ENCODE peak calls at places on chromosomes 11 and 22, in five cellular contexts. D, Z, E, K and V are unnamed samples.

GRCh38 chr22:37827056-37827455 is 3.9 kb downstream of the GALR3 start:
- DNase-seq in D (no peak), Z (no peak), E (no peak), K (peak), V (no peak)

GRCh38 chr11:19711911-19712280 is 741 bp upstream of the NAV2 start:
- DNase-seq in D (no peak), Z (no peak), E (no peak), K (peak), V (no peak)

GRCh38 chr11:27497284-27497866 is 9.2 kb downstream of the LIN7C start:
- DNase-seq in D (no peak), Z (no peak), E (no peak), K (peak), V (no peak)

GRCh38 chr11:131906963-131907362 is 536.5 kb downstream of the NTM start:
- DNase-seq in D (no peak), Z (no peak), E (no peak), K (peak), V (no peak)

GRCh38 chr22:48595511-48595905 is 1232.2 kb downstream of the BRD1 start:
- DNase-seq in D (no peak), Z (no peak), E (no peak), K (no peak), V (no peak)

GRCh38 chr11:64537876-64538275 is 53.1 kb upstream of the SLC22A12 start:
- DNase-seq in D (no peak), Z (no peak), E (no peak), K (no peak), V (no peak)

GRCh38 chr11:65279713-65280459 is 18.1 kb downstream of the POLA2 start:
- DNase-seq in D (no peak), Z (peak), E (peak), K (no peak), V (no peak)

GRCh38 chr22:38309614-38310517 is 7.4 kb downstream of the CSNK1E start:
- DNase-seq in D (no peak), Z (peak), E (no peak), K (no peak), V (no peak)

GRCh38 chr22:19292262-19293230 is 1.0 kb upstream of the CLTCL1 start:
- DNase-seq in D (no peak), Z (no peak), E (no peak), K (peak), V (no peak)

GRCh38 chr11:101446238-101446637 is 137.6 kb downstream of the TRPC6 start:
- DNase-seq in D (no peak), Z (peak), E (no peak), K (no peak), V (no peak)

GRCh38 chr11:115185507-115185906 is 318.7 kb downstream of the CADM1 start:
- DNase-seq in D (no peak), Z (peak), E (no peak), K (no peak), V (no peak)

GRCh38 chr22:46967445-46968358 is 205.3 kb downstream of the TBC1D22A start:
- DNase-seq in D (no peak), Z (no peak), E (no peak), K (no peak), V (no peak)